ENCODE peak calls at places on chromosomes 3 and 15, in nine cellular contexts. R, N, H, T, P, F, U, G and D are unnamed samples.

GRCh38 chr15:70505411-70505919 is 257.9 kb downstream of the UACA start:
- DNase-seq in R (no peak), N (no peak), H (peak; percentile 82), T (no peak), P (no peak), F (no peak), U (no peak), G (peak; percentile 33), D (no peak)

GRCh38 chr3:106530367-106530766 is 661.6 kb upstream of the CBLB start:
- DNase-seq in R (no peak), N (no peak), H (no peak), T (no peak), P (no peak), F (no peak), U (no peak), G (no peak), D (no peak)

GRCh38 chr3:42229942-42230688 is 35.9 kb downstream of the CCK start:
- DNase-seq in R (no peak), N (peak; percentile 28), H (peak; percentile 40), T (no peak), P (no peak), F (no peak), U (no peak), G (no peak), D (no peak)

GRCh38 chr3:113035387-113035982 is 44.7 kb downstream of the GTPBP8 start:
- DNase-seq in R (no peak), N (peak; percentile 64), H (peak; percentile 54), T (peak; percentile 25), P (no peak), F (peak; percentile 24), U (peak; percentile 43), G (peak; percentile 64), D (peak; percentile 46)

GRCh38 chr3:14303336-14304100 is 98.9 kb upstream of the SLC6A6 start:
- DNase-seq in R (no peak), N (no peak), H (no peak), T (no peak), P (no peak), F (no peak), U (no peak), G (no peak), D (no peak)

GRCh38 chr15:78709263-78709882 is 68.4 kb upstream of the CHRNB4 start:
- DNase-seq in R (peak; percentile 92), N (peak; percentile 76), H (peak; percentile 19), T (peak; percentile 78), P (peak; percentile 47), F (peak; percentile 56), U (peak; percentile 72), G (peak; percentile 66), D (peak; percentile 34)

GRCh38 chr3:148450819-148451218 is 246.9 kb upstream of the AGTR1 start:
- DNase-seq in R (no peak), N (no peak), H (no peak), T (peak; percentile 26), P (no peak), F (no peak), U (no peak), G (no peak), D (no peak)

GRCh38 chr3:62371032-62371734 is 2.2 kb downstream of the FEZF2 start:
- DNase-seq in R (no peak), N (no peak), H (no peak), T (no peak), P (no peak), F (no peak), U (no peak), G (no peak), D (no peak)

GRCh38 chr3:167700926-167701325 is 33.8 kb downstream of the PDCD10 start:
- DNase-seq in R (no peak), N (no peak), H (no peak), T (no peak), P (no peak), F (no peak), U (no peak), G (no peak), D (no peak)

GRCh38 chr3:135218782-135219181 is 423.7 kb downstream of the EPHB1 start:
- DNase-seq in R (no peak), N (no peak), H (no peak), T (no peak), P (no peak), F (no peak), U (no peak), G (no peak), D (no peak)

GRCh38 chr3:64264491-64265109 is 39.3 kb upstream of the PRICKLE2 start:
- DNase-seq in R (no peak), N (no peak), H (peak; percentile 41), T (no peak), P (no peak), F (peak; percentile 30), U (no peak), G (no peak), D (no peak)

GRCh38 chr3:166118049-166118448 is 280.8 kb upstream of the BCHE start:
- DNase-seq in R (no peak), N (no peak), H (no peak), T (no peak), P (no peak), F (no peak), U (no peak), G (no peak), D (no peak)

GRCh38 chr15:40439461-40440299 is 1.1 kb upstream of the BAHD1 start:
- DNase-seq in R (peak; percentile 86), N (peak; percentile 54), H (peak; percentile 29), T (peak; percentile 47), P (no peak), F (peak; percentile 57), U (peak; percentile 34), G (peak; percentile 24), D (no peak)

DNA sequence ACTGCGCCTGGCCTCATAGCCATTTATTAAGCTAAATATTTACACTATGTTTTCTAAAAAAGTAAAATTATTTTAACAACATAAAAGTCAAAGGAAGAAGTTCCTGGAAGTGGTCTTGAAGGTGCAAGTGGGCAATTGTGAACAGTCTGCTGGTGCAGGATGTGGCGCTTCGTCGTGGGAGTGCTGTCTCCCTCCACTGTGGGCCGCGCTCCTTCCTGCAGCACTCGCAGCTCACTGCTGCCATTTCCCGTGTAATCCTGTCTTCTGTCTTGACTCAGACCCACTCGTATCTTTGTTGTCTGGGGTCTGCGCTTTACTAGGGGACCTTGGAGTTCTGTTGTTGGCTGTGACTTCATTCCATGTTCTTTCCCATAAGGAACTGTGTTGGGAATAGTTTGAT is 56.3 kb downstream of the APBA2 start:
- DNase-seq in R (peak; percentile 68), N (no peak), H (no peak), T (peak; percentile 29), P (peak; percentile 30), F (no peak), U (peak; percentile 35), G (no peak), D (peak; percentile 87)
- H3K4me3 ChIP-seq in R (no peak overlapping the region), N (no peak overlapping the region), H (no peak overlapping the region), T (no peak overlapping the region), P (peak overlapping the region; percentile 35), F (no peak overlapping the region), U (no peak overlapping the region), G (no peak overlapping the region), D (no peak overlapping the region)

DNA sequence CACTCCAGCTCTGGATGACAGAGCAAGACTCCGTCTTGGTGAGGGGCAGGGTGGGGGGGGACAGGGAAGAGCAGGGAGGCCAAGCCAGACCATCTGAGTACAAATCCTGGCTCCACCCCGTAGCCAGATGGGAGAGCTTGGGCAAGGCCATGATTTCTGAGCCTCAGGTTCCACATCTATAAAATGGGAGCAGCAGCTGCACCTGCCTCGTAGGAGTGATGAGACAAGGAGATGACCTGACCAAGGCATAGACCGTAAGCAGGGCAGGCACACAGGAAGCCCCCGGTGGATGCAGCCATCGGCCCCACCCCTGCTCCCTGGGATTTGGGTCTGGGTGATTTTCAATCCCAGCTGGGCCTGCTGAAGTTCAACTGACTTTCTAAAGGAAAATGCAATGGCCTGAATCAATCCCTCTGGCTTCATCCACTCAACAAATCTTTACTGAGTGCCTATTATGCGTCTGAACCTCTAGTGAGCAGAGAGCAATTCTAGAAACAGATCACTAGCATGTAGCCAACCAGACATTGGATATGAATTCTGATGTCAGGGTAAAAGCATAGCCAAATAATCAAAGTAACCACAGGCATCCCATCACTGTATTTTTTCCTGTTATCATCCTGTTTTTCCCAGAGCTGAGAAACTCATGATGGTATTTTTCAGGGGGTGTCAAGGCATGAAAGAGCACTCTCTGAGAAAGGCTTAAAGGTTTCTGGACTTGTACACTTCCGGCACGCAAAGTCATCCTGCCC is 141.2 kb downstream of the NUP210 start:
- DNase-seq in R (no peak), N (no peak), H (no peak), T (no peak), P (no peak), F (no peak), U (no peak), G (no peak), D (no peak)
- H3K4me3 ChIP-seq in R (no peak overlapping the region), N (no peak overlapping the region), H (no peak overlapping the region), T (no peak overlapping the region), P (no peak overlapping the region), F (no peak overlapping the region), U (no peak overlapping the region), G (no peak overlapping the region), D (no peak overlapping the region)

DNA sequence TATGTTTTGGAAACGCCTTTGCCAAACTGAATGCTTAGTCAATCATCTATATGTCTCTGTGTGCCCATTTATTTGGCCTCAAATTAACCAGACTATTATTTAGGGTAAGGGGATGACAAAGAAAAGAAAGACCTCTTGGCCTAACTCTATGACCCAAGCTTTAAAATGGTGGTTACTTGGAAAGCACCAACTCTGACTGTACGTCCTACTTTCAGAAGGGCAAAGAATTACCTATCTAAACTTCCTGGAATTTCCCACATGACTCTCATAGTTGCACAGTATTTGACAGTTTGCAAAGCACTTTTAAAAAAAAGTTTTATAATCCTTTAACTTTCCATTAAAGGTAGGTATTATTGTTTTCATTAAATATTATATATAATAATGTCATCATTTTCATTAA is 6.3 kb upstream of the MTHFS start:
- DNase-seq in R (no peak), N (no peak), H (no peak), T (no peak), P (no peak), F (no peak), U (no peak), G (no peak), D (no peak)
- H3K4me3 ChIP-seq in R (no peak overlapping the region), N (no peak overlapping the region), H (no peak overlapping the region), T (no peak overlapping the region), P (no peak overlapping the region), F (no peak overlapping the region), U (no peak overlapping the region), G (no peak overlapping the region), D (no peak overlapping the region)

GRCh38 chr3:133463441-133463860 is 63.6 kb downstream of the BFSP2 start:
- DNase-seq in R (no peak), N (no peak), H (no peak), T (no peak), P (no peak), F (no peak), U (no peak), G (peak; percentile 55), D (no peak)

GRCh38 chr3:133464573-133464972 is 64.7 kb downstream of the BFSP2 start:
- DNase-seq in R (no peak), N (no peak), H (peak; percentile 49), T (no peak), P (no peak), F (no peak), U (no peak), G (peak; percentile 65), D (no peak)

GRCh38 chr3:133460809-133461208 is 61.0 kb downstream of the BFSP2 start:
- DNase-seq in R (no peak), N (no peak), H (no peak), T (no peak), P (no peak), F (no peak), U (no peak), G (peak; percentile 80), D (peak; percentile 65)

GRCh38 chr3:133459400-133459799 is 59.5 kb downstream of the BFSP2 start:
- DNase-seq in R (no peak), N (no peak), H (no peak), T (peak; percentile 49), P (no peak), F (no peak), U (no peak), G (no peak), D (no peak)

GRCh38 chr3:133461291-133461690 is 61.4 kb downstream of the BFSP2 start:
- DNase-seq in R (no peak), N (no peak), H (no peak), T (no peak), P (no peak), F (no peak), U (no peak), G (no peak), D (no peak)
- H3K4me3 ChIP-seq in R (no peak overlapping the region), N (no peak overlapping the region), H (no peak overlapping the region), T (no peak overlapping the region), P (no peak overlapping the region), F (no peak overlapping the region), U (no peak overlapping the region), G (no peak overlapping the region), D (no peak overlapping the region)